ENCODE peak calls at places on chromosomes 12 and 14, in ten cellular contexts. E is CD8-positive, alpha-beta memory T cell; M is keratinocyte; O is stomach; U is cardiac muscle cell; A is heart left ventricle; Z is Peyer's patch; X is heart right ventricle; P is PC-3; I is fibroblast of lung. K is an unnamed sample.
A peak's percentile ranks its signal among the peaks of the same experiment; 100 is the strongest.

GRCh38 chr14:103097244-103097993 is 2.9 kb downstream of the EXOC3L4 start:
- DNase-seq in E (no peak), M (no peak), O (no peak), U (no peak), A (peak; percentile 4), Z (no peak), X (peak; percentile 6), P (no peak), I (no peak), K (no peak)

GRCh38 chr12:44876554-44877275 is 600 bp upstream of the NELL2 start:
- DNase-seq in E (peak; percentile 65), M (no peak), O (no peak), U (peak; percentile 86), A (no peak), Z (no peak), X (peak; percentile 14), P (peak; percentile 17), I (peak; percentile 14), K (peak; percentile 41)

GRCh38 chr12:108645686-108646596 is 12.2 kb upstream of the SELPLG start:
- DNase-seq in E (no peak), M (no peak), O (no peak), U (no peak), A (no peak), Z (no peak), X (no peak), P (no peak), I (no peak), K (no peak)

GRCh38 chr12:48851883-48852733 is at the start of gene DDX23:
- DNase-seq in E (peak; percentile 94), M (peak; percentile 78), O (peak; percentile 94), U (peak; percentile 97), A (peak; percentile 95), Z (peak; percentile 97), X (peak; percentile 92), P (peak; percentile 97), I (peak; percentile 97), K (peak; percentile 89)

GRCh38 chr12:125075-125474 is 58.5 kb downstream of the IQSEC3 start:
- DNase-seq in E (no peak), M (no peak), O (no peak), U (no peak), A (no peak), Z (no peak), X (no peak), P (no peak), I (no peak), K (no peak)

GRCh38 chr12:72093930-72094329 is 155.3 kb downstream of the TPH2 start:
- DNase-seq in E (no peak), M (no peak), O (no peak), U (no peak), A (no peak), Z (no peak), X (no peak), P (no peak), I (no peak), K (no peak)

GRCh38 chr14:100017578-100017977 is 47.6 kb upstream of the EVL start:
- DNase-seq in E (no peak), M (no peak), O (no peak), U (no peak), A (no peak), Z (no peak), X (no peak), P (no peak), I (peak; percentile 76), K (no peak)

GRCh38 chr12:82627799-82628198 is 58.9 kb upstream of the TMTC2 start:
- DNase-seq in E (no peak), M (no peak), O (no peak), U (peak; percentile 24), A (no peak), Z (no peak), X (no peak), P (peak; percentile 67), I (peak; percentile 28), K (no peak)

GRCh38 chr12:24039113-24039525 is 89.6 kb upstream of the SOX5 start:
- DNase-seq in E (no peak), M (no peak), O (no peak), U (no peak), A (no peak), Z (no peak), X (no peak), P (peak; percentile 49), I (peak; percentile 93), K (no peak)

GRCh38 chr12:84912191-84913142 is at the start of gene SLC6A15:
- DNase-seq in E (no peak), M (no peak), O (no peak), U (peak; percentile 79), A (peak; percentile 5), Z (peak; percentile 53), X (no peak), P (no peak), I (peak; percentile 93), K (no peak)

GRCh38 chr14:99735189-99736135 is 51.4 kb downstream of the CYP46A1 start:
- DNase-seq in E (peak; percentile 26), M (no peak), O (no peak), U (no peak), A (no peak), Z (peak; percentile 29), X (no peak), P (no peak), I (no peak), K (no peak)

GRCh38 chr12:92340441-92341332 is 195.0 kb upstream of the BTG1 start:
- DNase-seq in E (no peak), M (peak; percentile 17), O (no peak), U (no peak), A (no peak), Z (no peak), X (no peak), P (no peak), I (no peak), K (no peak)
- H3K4me3 ChIP-seq in E (no peak overlapping the region), M (peak overlapping the region; percentile 69), O (no peak overlapping the region), U (no peak overlapping the region), A (no peak overlapping the region), Z (no peak overlapping the region), X (no peak overlapping the region), P (no peak overlapping the region), I (no peak overlapping the region), K (no peak overlapping the region)

DNA sequence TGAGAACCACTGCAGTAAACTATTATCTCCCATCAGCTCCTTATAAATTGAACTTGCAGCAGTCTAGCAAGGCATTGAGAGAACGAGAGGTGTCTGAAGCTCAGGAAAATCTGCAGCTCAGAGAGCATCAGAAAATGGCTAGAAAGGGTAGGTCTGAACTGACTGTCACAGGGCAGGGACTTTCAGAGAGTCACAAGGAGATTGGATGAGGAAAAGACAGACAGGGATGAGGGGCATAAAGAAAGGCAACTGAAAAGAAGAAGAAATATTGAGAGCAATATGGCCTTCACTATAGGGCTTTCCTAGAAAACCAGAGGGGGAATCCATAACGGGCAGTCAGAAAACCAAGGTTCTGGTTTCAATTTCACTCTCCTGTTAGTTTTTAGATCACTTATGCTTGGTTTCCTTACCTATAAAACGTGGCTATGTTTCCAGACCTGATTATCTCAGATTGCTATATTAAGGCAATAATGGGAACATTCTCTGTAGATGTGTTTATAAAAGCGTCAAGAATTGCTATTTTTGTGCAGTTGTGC is 40.9 kb downstream of the PDE6H start:
- DNase-seq in E (no peak), M (no peak), O (no peak), U (no peak), A (no peak), Z (no peak), X (no peak), P (no peak), I (no peak), K (no peak)
- H3K27ac ChIP-seq in E (no peak overlapping the region), M (no peak overlapping the region), O (no peak overlapping the region), U (no peak overlapping the region), A (no peak overlapping the region), Z (no peak overlapping the region), X (no peak overlapping the region), P (no peak overlapping the region), I (no peak overlapping the region), K (no peak overlapping the region)

GRCh38 chr12:115456946-115457689 is 773.1 kb upstream of the TBX3 start:
- DNase-seq in E (no peak), M (no peak), O (no peak), U (peak; percentile 62), A (no peak), Z (no peak), X (no peak), P (peak; percentile 30), I (no peak), K (no peak)

GRCh38 chr12:115457798-115458197 is 773.8 kb upstream of the TBX3 start:
- DNase-seq in E (no peak), M (no peak), O (no peak), U (no peak), A (no peak), Z (no peak), X (no peak), P (no peak), I (no peak), K (no peak)

GRCh38 chr12:115452751-115453281 is 768.8 kb upstream of the TBX3 start:
- DNase-seq in E (no peak), M (no peak), O (no peak), U (no peak), A (no peak), Z (no peak), X (no peak), P (no peak), I (no peak), K (no peak)

GRCh38 chr12:115451785-115452736 is 768.1 kb upstream of the TBX3 start:
- DNase-seq in E (no peak), M (no peak), O (peak; percentile 63), U (peak; percentile 94), A (peak; percentile 70), Z (peak; percentile 64), X (peak; percentile 67), P (peak; percentile 42), I (no peak), K (no peak)

DNA sequence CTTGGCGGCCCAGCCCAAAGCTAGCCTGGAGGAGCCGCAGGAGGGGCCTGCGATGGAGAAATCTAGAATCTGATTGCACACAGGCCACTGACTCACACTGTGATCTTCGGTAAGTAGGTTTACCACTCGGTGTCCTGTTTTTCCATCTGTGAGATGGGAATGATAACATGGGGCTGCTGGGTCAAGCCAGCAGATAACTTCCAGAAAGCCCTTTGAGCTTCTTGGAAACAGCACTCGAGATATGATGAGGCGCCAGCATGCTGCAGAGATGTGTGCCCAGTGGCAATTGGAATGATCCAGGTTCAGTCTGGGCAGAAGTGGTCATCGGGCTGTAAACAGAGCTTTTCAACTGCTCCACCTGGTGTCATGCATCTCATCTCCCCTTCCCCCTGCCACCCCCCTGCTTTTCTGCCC is 771.3 kb upstream of the TBX3 start:
- DNase-seq in E (no peak), M (no peak), O (no peak), U (no peak), A (no peak), Z (peak; percentile 62), X (no peak), P (no peak), I (no peak), K (no peak)
- H3K4me1 ChIP-seq in E (no peaks in the 10 kb centered on the region), M (peaks cover 2% of the 10 kb centered on the region), O (peaks cover 4% of the 10 kb centered on the region), U (peaks cover 27% of the 10 kb centered on the region), A (peaks cover 27% of the 10 kb centered on the region), Z (no peaks in the 10 kb centered on the region), X (peaks cover 11% of the 10 kb centered on the region), P (peaks cover 4% of the 10 kb centered on the region), I (no peaks in the 10 kb centered on the region), K (no peaks in the 10 kb centered on the region)

DNA sequence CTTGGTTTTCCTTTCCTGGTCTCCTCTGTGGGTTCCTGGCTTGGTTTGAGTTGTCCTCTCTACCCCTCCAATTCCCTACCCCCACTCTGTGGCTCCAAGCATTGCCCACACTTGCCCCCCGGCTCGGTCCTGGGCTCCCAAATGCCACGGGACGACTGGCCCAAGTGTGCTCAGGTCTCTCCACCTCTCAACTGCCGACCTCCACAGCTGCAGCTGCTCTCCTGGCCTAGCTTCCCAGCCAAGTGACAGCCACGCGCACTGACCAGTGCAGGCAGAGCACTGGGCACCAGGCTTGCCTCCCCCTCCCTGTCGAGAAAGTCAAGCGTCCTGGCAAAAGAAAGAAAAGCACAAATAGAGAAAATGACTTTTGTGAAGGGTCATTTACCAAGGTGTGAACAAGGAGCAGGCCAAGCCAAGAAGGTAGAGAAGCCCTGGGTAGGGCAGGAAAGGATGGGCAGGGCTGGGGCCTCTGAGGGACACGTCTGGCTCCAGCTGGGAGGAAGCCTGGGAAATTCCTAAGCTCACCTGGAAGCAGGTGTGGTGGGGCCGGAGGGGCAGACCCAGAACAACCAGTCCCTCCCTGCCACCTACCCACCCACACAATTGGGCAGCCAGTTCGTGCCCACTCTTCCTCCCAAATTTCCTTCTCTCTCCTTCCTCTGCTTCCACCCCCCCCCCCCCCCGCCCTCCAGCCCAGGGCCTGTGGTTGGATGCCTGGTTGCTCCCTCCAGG is 1.8 kb upstream of the CEP170B start:
- DNase-seq in E (no peak), M (no peak), O (no peak), U (no peak), A (no peak), Z (no peak), X (no peak), P (no peak), I (no peak), K (no peak)
- H3K4me3 ChIP-seq in E (no peak overlapping the region), M (peak overlapping the region; percentile 84), O (peak overlapping the region; percentile 79), U (no peak overlapping the region), A (no peak overlapping the region), Z (peak overlapping the region; percentile 44), X (no peak overlapping the region), P (peak overlapping the region; percentile 83), I (no peak overlapping the region), K (no peak overlapping the region)

K was measured in CD4-positive, alpha-beta memory T cell.